ENCODE peak calls at places on chromosomes 16 and 17, in ten cellular contexts. J is aorta; R is dorsolateral prefrontal cortex; G is PC-3; V is small intestine; L is ascending aorta; F is effector memory CD4-positive, alpha-beta T cell; A is fibroblast of lung; Z is ovary; U is HCT116. P is an unnamed sample.
A peak's percentile ranks its signal among the peaks of the same experiment; 100 is the strongest.

GRCh38 chr17:37643118-37643766 is at the start of gene DDX52:
- DNase-seq in L (peak; percentile 79), F (peak; percentile 77), U (peak; percentile 76), J (peak; percentile 97), R (peak; percentile 87), G (peak; percentile 85), V (peak; percentile 97), A (peak; percentile 82), Z (peak; percentile 88), P (peak; percentile 24)

GRCh38 chr17:15185625-15185991 is 79.5 kb downstream of the PMP22 start:
- DNase-seq in F (no peak), A (peak; percentile 36), Z (no peak), L (peak; percentile 13), J (no peak), R (no peak), V (no peak), U (no peak), G (no peak), P (no peak)

GRCh38 chr17:6711081-6711674 is 2.0 kb downstream of the SLC13A5 start:
- DNase-seq in F (no peak), G (no peak), J (peak; percentile 64), A (peak; percentile 6), L (no peak), R (no peak), V (no peak), Z (peak; percentile 18), U (no peak), P (no peak)

GRCh38 chr17:57622886-57623433 is 122.1 kb downstream of the CCDC182 start:
- DNase-seq in V (no peak), G (peak; percentile 68), Z (no peak), F (no peak), U (no peak), A (peak; percentile 87), R (no peak), L (no peak), J (no peak), P (no peak)

GRCh38 chr16:15418206-15418605 is 16.2 kb upstream of the BMERB1 start:
- DNase-seq in A (peak; percentile 15), J (no peak), U (no peak), G (no peak), L (no peak), V (no peak), F (no peak), Z (no peak), R (no peak), P (no peak)

GRCh38 chr16:86991679-86992078 is 325.5 kb downstream of the C16orf95 start:
- DNase-seq in A (peak; percentile 78), F (no peak), R (no peak), Z (no peak), V (no peak), J (no peak), G (peak; percentile 56), L (no peak), U (no peak), P (no peak)

GRCh38 chr16:68401871-68402747 is 46.2 kb downstream of the SMPD3 start:
- DNase-seq in R (no peak), U (no peak), J (peak; percentile 43), Z (no peak), G (peak; percentile 31), F (no peak), V (no peak), L (no peak), A (peak; percentile 85), P (no peak)

GRCh38 chr17:8016632-8017424 is 14.4 kb downstream of the GUCY2D start:
- DNase-seq in V (peak; percentile 46), G (peak; percentile 65), J (no peak), U (no peak), A (no peak), L (no peak), Z (no peak), R (peak; percentile 33), F (no peak), P (no peak)

GRCh38 chr16:56610609-56611111 is 2.3 kb downstream of the MT2A start:
- DNase-seq in F (no peak), L (no peak), J (no peak), Z (no peak), G (no peak), V (no peak), A (peak; percentile 27), U (no peak), R (no peak), P (no peak)

GRCh38 chr17:38705803-38706624 is 941 bp downstream of the MLLT6 start:
- DNase-seq in L (no peak), A (no peak), V (peak; percentile 32), Z (peak; percentile 69), J (peak; percentile 87), R (peak; percentile 37), F (no peak), U (no peak), G (peak; percentile 24), P (no peak)

GRCh38 chr16:79066621-79067020 is 533.9 kb downstream of the MAF start:
- DNase-seq in U (no peak), A (no peak), G (no peak), Z (no peak), V (peak; percentile 27), L (no peak), J (no peak), F (no peak), R (peak; percentile 49), P (no peak)

GRCh38 chr17:61040666-61041065 is 359.0 kb upstream of the TBX2 start:
- DNase-seq in R (no peak), Z (no peak), A (no peak), F (no peak), V (no peak), L (no peak), J (no peak), G (no peak), U (no peak), P (no peak)
- H3K4me3 ChIP-seq in R (no peak overlapping the region), Z (no peak overlapping the region), A (no peak overlapping the region), F (no peak overlapping the region), V (no peak overlapping the region), L (no peak overlapping the region), J (no peak overlapping the region), G (no peak overlapping the region), U (no peak overlapping the region), P (no peak overlapping the region)

GRCh38 chr17:43927101-43927935 is 15.0 kb downstream of the PPY start:
- DNase-seq in Z (no peak), U (no peak), L (no peak), R (no peak), J (no peak), V (peak; percentile 35), G (peak; percentile 36), F (no peak), A (no peak), P (no peak)
- H3K27ac ChIP-seq in Z (no peak overlapping the region), U (no peak overlapping the region), L (no peak overlapping the region), R (no peak overlapping the region), J (no peak overlapping the region), V (no peak overlapping the region), G (no peak overlapping the region), F (no peak overlapping the region), A (no peak overlapping the region), P (no peak overlapping the region)

DNA sequence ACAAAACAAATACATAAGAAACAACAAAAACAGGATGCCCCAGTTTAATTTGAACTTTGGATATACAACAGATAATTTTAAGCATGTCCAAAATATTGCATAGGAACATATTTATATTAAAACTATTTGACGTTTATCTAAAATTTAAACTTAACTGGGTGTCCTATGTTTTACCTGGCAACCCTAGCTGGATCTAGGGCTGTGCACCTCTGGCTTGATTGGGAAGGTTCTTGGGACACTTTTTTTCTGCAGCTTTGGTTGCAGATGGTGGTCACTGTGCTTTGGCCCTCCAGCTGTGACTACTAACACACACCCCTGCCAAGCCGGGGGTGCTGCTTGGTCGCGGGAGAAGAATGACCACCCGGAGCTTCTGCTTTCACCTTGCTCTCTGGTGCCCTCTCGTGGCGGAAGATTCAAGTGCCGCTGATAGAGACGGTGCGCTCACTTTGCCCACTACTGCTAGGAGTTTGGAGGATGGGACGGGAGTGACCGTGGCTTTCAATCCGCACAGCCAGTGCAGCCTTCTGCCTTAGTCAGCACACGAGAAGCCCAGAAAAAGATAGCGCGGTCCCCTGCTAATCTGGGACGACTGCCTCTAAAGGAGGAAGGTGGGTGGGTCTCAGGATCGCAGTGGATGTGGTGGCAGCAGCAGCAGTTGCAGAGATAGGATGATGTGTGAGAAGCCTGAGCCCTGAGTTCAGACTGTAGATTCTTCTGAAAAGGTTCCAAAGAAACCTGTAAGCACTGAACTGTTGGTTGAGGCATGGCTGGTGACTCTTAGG is 6.7 kb downstream of the SPACA3 start:
- DNase-seq in F (peak; percentile 12), R (peak; percentile 78), A (peak; percentile 49), G (peak; percentile 76), U (peak; percentile 55), Z (peak; percentile 80), L (no peak), V (peak; percentile 72), J (peak; percentile 93), P (peak; percentile 50)
- H3K4me3 ChIP-seq in F (no peak overlapping the region), R (no peak overlapping the region), A (peak overlapping the region; percentile 20), G (peak overlapping the region; percentile 60), U (peak overlapping the region; percentile 28), Z (no peak overlapping the region), L (no peak overlapping the region), V (no peak overlapping the region), J (no peak overlapping the region), P (peak overlapping the region; percentile 2)

GRCh38 chr17:75830168-75831031 is 13.8 kb downstream of the UNC13D start:
- DNase-seq in U (no peak), F (no peak), Z (no peak), G (peak; percentile 19), J (no peak), R (no peak), A (no peak), V (peak; percentile 70), L (no peak), P (no peak)
- H3K27ac ChIP-seq in U (no peak overlapping the region), F (no peak overlapping the region), Z (no peak overlapping the region), G (no peak overlapping the region), J (no peak overlapping the region), R (no peak overlapping the region), A (no peak overlapping the region), V (no peak overlapping the region), L (no peak overlapping the region), P (no peak overlapping the region)

GRCh38 chr17:32503251-32504165 is 16.7 kb downstream of the CDK5R1 start:
- DNase-seq in G (peak; percentile 16), F (no peak), V (peak; percentile 63), L (no peak), Z (no peak), J (peak; percentile 37), A (peak; percentile 22), U (no peak), R (no peak), P (no peak)
- H3K4me3 ChIP-seq in G (no peak overlapping the region), F (no peak overlapping the region), V (no peak overlapping the region), L (no peak overlapping the region), Z (no peak overlapping the region), J (no peak overlapping the region), A (no peak overlapping the region), U (peak overlapping the region; percentile 39), R (no peak overlapping the region), P (no peak overlapping the region)

P was measured in Panc1.